ENCODE peak calls at places on chromosomes 2 and 18, in four cellular contexts. One of them, this sample, is unnamed.

GRCh38 chr18:13235326-13235937 is 16.9 kb downstream of the LDLRAD4 start:
- DNase-seq in RWPE1: no peak
- DNase-seq in fibroblast of the conjunctiva: no peak
- DNase-seq in AG09309: no peak
- DNase-seq in this sample: no peak

GRCh38 chr2:172734711-172735645 is 667 bp upstream of the RAPGEF4 start:
- DNase-seq in RWPE1: peak
- DNase-seq in fibroblast of the conjunctiva: no peak
- DNase-seq in AG09309: no peak
- DNase-seq in this sample: no peak

GRCh38 chr2:195574305-195574704 is 82.7 kb upstream of the SLC39A10 start:
- DNase-seq in RWPE1: no peak
- DNase-seq in fibroblast of the conjunctiva: no peak
- DNase-seq in AG09309: no peak
- DNase-seq in this sample: no peak

GRCh38 chr2:156333274-156333950 is 891 bp upstream of the NR4A2 start:
- DNase-seq in RWPE1: no peak
- DNase-seq in fibroblast of the conjunctiva: no peak
- DNase-seq in AG09309: no peak
- DNase-seq in this sample: no peak

GRCh38 chr2:84832772-84833461 is 48.0 kb downstream of the TRABD2A start:
- DNase-seq in RWPE1: no peak
- DNase-seq in fibroblast of the conjunctiva: no peak
- DNase-seq in AG09309: no peak
- DNase-seq in this sample: no peak

GRCh38 chr2:124884315-124884714 is 859.2 kb downstream of the CNTNAP5 start:
- DNase-seq in RWPE1: no peak
- DNase-seq in fibroblast of the conjunctiva: no peak
- DNase-seq in AG09309: no peak
- DNase-seq in this sample: no peak

GRCh38 chr2:230770804-230771203 is 58.2 kb downstream of the CAB39 start:
- DNase-seq in RWPE1: no peak
- DNase-seq in fibroblast of the conjunctiva: no peak
- DNase-seq in AG09309: no peak
- DNase-seq in this sample: no peak

GRCh38 chr2:95337829-95338228 is 40.7 kb downstream of the KCNIP3 start:
- DNase-seq in RWPE1: no peak
- DNase-seq in fibroblast of the conjunctiva: no peak
- DNase-seq in AG09309: no peak
- DNase-seq in this sample: no peak

GRCh38 chr2:11540148-11540995 is 6.5 kb downstream of the GREB1 start:
- DNase-seq in RWPE1: no peak
- DNase-seq in fibroblast of the conjunctiva: no peak
- DNase-seq in AG09309: no peak
- DNase-seq in this sample: no peak

GRCh38 chr2:198134287-198134955 is 330.0 kb downstream of the PLCL1 start:
- DNase-seq in RWPE1: no peak
- DNase-seq in fibroblast of the conjunctiva: no peak
- DNase-seq in AG09309: peak
- DNase-seq in this sample: no peak

GRCh38 chr2:30708491-30709290 is 98.6 kb downstream of the CAPN13 start:
- DNase-seq in RWPE1: no peak
- DNase-seq in fibroblast of the conjunctiva: peak
- DNase-seq in AG09309: no peak
- DNase-seq in this sample: no peak

GRCh38 chr2:73031725-73032701 is 39.5 kb downstream of the SFXN5 start:
- DNase-seq in RWPE1: no peak
- DNase-seq in fibroblast of the conjunctiva: no peak
- DNase-seq in AG09309: no peak
- DNase-seq in this sample: no peak

GRCh38 chr18:55477537-55478300 is 110.3 kb downstream of the TCF4 start:
- DNase-seq in RWPE1: peak
- DNase-seq in fibroblast of the conjunctiva: peak
- DNase-seq in AG09309: no peak
- DNase-seq in this sample: no peak

GRCh38 chr2:68040078-68040477 is 22.7 kb downstream of the C1D start:
- DNase-seq in RWPE1: no peak
- DNase-seq in fibroblast of the conjunctiva: no peak
- DNase-seq in AG09309: no peak
- DNase-seq in this sample: no peak

GRCh38 chr18:27363918-27364317 is 178.8 kb upstream of the CHST9 start:
- DNase-seq in RWPE1: peak
- DNase-seq in fibroblast of the conjunctiva: no peak
- DNase-seq in AG09309: no peak
- DNase-seq in this sample: no peak

GRCh38 chr2:191638079-191638801 is 39.7 kb upstream of the NABP1 start:
- DNase-seq in RWPE1: peak
- DNase-seq in fibroblast of the conjunctiva: no peak
- DNase-seq in AG09309: no peak
- DNase-seq in this sample: peak

GRCh38 chr2:154825358-154825757 is 126.9 kb downstream of the KCNJ3 start:
- DNase-seq in RWPE1: no peak
- DNase-seq in fibroblast of the conjunctiva: no peak
- DNase-seq in AG09309: no peak
- DNase-seq in this sample: no peak

GRCh38 chr2:88903744-88904353 is 212.4 kb downstream of the RPIA start:
- DNase-seq in RWPE1: peak
- DNase-seq in fibroblast of the conjunctiva: peak
- DNase-seq in AG09309: no peak
- DNase-seq in this sample: no peak

GRCh38 chr2:104658840-104659591 is 194.9 kb upstream of the POU3F3 start:
- DNase-seq in RWPE1: no peak
- DNase-seq in fibroblast of the conjunctiva: no peak
- DNase-seq in AG09309: no peak
- DNase-seq in this sample: no peak

GRCh38 chr2:25473131-25473530 is 131.4 kb upstream of the DNMT3A start:
- DNase-seq in RWPE1: no peak
- DNase-seq in fibroblast of the conjunctiva: no peak
- DNase-seq in AG09309: no peak
- DNase-seq in this sample: no peak

GRCh38 chr2:212919238-212919637 is 232.2 kb downstream of the IKZF2 start:
- DNase-seq in RWPE1: no peak
- DNase-seq in fibroblast of the conjunctiva: no peak
- DNase-seq in AG09309: no peak
- DNase-seq in this sample: no peak

GRCh38 chr2:50529600-50530218 is 502.2 kb downstream of the NRXN1 start:
- DNase-seq in RWPE1: peak
- DNase-seq in fibroblast of the conjunctiva: peak
- DNase-seq in AG09309: peak
- DNase-seq in this sample: peak

GRCh38 chr2:16861154-16861929 is 195.7 kb upstream of the CYRIA start:
- DNase-seq in RWPE1: peak
- DNase-seq in fibroblast of the conjunctiva: no peak
- DNase-seq in AG09309: no peak
- DNase-seq in this sample: no peak

GRCh38 chr2:100554788-100555407 is 7.9 kb upstream of the PDCL3 start:
- DNase-seq in RWPE1: no peak
- DNase-seq in fibroblast of the conjunctiva: no peak
- DNase-seq in AG09309: no peak
- DNase-seq in this sample: no peak